ENCODE peak calls at places on chromosomes 13 and 19, in seven cellular contexts. V, W, J, G, R, K and E are unnamed samples.
A peak's percentile ranks its signal among the peaks of the same experiment; 100 is the strongest.

GRCh38 chr13:32955881-32956594 is 60.2 kb upstream of the KL start:
- DNase-seq in G (no peak), V (no peak), K (no peak), R (no peak), W (no peak), J (no peak), E (no peak)

GRCh38 chr13:40794414-40795368 is 5.3 kb downstream of the SLC25A15 start:
- DNase-seq in J (no peak), V (no peak), G (no peak), W (no peak), K (no peak), R (no peak), E (no peak)

GRCh38 chr13:24511019-24511823 is 1.4 kb downstream of the PARP4 start:
- DNase-seq in J (peak; percentile 30), W (peak; percentile 50), K (no peak), G (no peak), V (no peak), R (peak; percentile 36), E (peak; percentile 58)

GRCh38 chr13:80630685-80631121 is 289.8 kb upstream of the SPRY2 start:
- DNase-seq in R (no peak), W (no peak), J (no peak), K (no peak), G (no peak), V (no peak), E (no peak)

GRCh38 chr13:44386932-44387556 is 13.4 kb downstream of the SERP2 start:
- DNase-seq in G (peak; percentile 29), R (no peak), W (no peak), K (no peak), J (peak; percentile 60), V (no peak), E (no peak)

GRCh38 chr19:52444506-52444905 is 8.8 kb upstream of the ZNF578 start:
- DNase-seq in V (no peak), W (no peak), G (no peak), K (no peak), J (no peak), R (no peak), E (no peak)

GRCh38 chr13:45456196-45456972 is 8.4 kb upstream of the COG3 start:
- DNase-seq in G (no peak), V (no peak), R (no peak), K (no peak), W (no peak), J (no peak), E (no peak)

GRCh38 chr19:33317522-33317921 is 15.2 kb upstream of the CEBPA start:
- DNase-seq in W (no peak), G (no peak), V (no peak), R (no peak), J (no peak), K (no peak), E (no peak)

GRCh38 chr13:64274481-64275217 is 2859.0 kb upstream of the PCDH20 start:
- DNase-seq in K (no peak), J (peak; percentile 51), G (peak; percentile 23), R (no peak), V (no peak), W (no peak), E (no peak)

GRCh38 chr19:436413-436950 is 24.4 kb downstream of the SHC2 start:
- DNase-seq in J (no peak), G (no peak), K (no peak), R (no peak), W (no peak), V (no peak), E (no peak)

GRCh38 chr13:84651288-84651687 is 769.0 kb upstream of the SLITRK1 start:
- DNase-seq in G (no peak), J (no peak), R (no peak), V (no peak), W (no peak), K (no peak), E (no peak)

GRCh38 chr13:92573467-92574057 is 653.0 kb upstream of the GPC6 start:
- DNase-seq in G (peak; percentile 78), R (no peak), V (no peak), J (peak; percentile 32), W (no peak), K (no peak), E (peak; percentile 41)

GRCh38 chr19:36986131-36986530 is 70.0 kb downstream of the ZNF568 start:
- DNase-seq in G (no peak), J (no peak), V (no peak), R (no peak), W (no peak), K (no peak), E (no peak)

GRCh38 chr19:19539738-19540703 is 2.0 kb downstream of the CILP2 start:
- DNase-seq in G (no peak), V (peak; percentile 85), R (peak; percentile 74), J (peak; percentile 95), W (peak; percentile 74), K (peak; percentile 82), E (no peak)

GRCh38 chr13:60397693-60398437 is 845 bp downstream of the TDRD3 start:
- DNase-seq in R (peak; percentile 42), G (peak; percentile 75), K (peak; percentile 83), W (peak; percentile 78), V (peak; percentile 86), J (no peak), E (peak; percentile 84)

DNA sequence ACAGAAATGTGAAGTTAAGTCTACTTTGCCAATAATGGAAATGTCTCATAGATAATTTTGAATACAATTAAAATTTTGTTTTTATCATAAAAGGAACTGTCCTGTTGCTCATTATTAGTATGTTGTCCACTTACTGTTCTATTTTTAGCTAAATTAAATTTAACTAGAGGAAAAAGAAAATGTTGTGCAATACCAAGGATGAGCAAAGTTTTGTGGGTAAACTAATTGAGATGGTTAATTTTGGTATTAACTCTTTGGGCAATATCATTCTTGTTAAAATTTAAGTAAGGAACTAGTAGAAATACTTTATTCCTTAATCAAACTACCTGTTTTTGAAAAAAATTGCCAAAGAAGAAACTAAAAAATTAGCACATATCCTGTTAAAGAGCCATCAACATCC is 43.5 kb downstream of the SOX1 start:
- DNase-seq in R (no peak), V (no peak), J (no peak), K (no peak), G (no peak), W (no peak), E (no peak)
- H3K4me1 ChIP-seq in R (no peaks in the 10 kb centered on the region), V (no peaks in the 10 kb centered on the region), J (no peaks in the 10 kb centered on the region), K (no peaks in the 10 kb centered on the region), G (no peaks in the 10 kb centered on the region), W (no peaks in the 10 kb centered on the region), E (peaks cover 3% of the 10 kb centered on the region)

DNA sequence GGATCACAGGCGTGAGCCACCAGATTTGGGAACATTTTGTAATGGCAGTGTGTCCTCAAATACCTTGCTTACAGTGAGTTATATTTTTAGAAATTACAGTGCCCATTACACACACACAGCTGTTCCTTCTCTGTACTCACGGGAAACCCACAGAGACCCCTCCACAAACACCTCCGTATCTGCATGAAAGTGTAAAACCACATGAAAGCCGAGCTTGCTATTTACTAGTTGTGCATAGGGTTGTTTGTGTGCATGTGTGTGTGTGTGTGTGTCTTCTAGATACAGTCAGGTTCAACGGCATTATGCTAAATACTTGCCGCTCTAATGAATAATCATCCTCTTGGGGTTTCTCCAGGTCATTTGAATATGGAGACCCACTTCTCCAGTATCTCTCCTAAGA is 22.3 kb upstream of the LILRA2 start:
- DNase-seq in R (peak; percentile 16), G (no peak), K (no peak), J (no peak), V (no peak), W (no peak), E (no peak)
- H3K4me1 ChIP-seq in R (no peaks in the 10 kb centered on the region), G (no peaks in the 10 kb centered on the region), K (no peaks in the 10 kb centered on the region), J (peaks cover 5% of the 10 kb centered on the region), V (no peaks in the 10 kb centered on the region), W (no peaks in the 10 kb centered on the region), E (peaks cover 12% of the 10 kb centered on the region)

DNA sequence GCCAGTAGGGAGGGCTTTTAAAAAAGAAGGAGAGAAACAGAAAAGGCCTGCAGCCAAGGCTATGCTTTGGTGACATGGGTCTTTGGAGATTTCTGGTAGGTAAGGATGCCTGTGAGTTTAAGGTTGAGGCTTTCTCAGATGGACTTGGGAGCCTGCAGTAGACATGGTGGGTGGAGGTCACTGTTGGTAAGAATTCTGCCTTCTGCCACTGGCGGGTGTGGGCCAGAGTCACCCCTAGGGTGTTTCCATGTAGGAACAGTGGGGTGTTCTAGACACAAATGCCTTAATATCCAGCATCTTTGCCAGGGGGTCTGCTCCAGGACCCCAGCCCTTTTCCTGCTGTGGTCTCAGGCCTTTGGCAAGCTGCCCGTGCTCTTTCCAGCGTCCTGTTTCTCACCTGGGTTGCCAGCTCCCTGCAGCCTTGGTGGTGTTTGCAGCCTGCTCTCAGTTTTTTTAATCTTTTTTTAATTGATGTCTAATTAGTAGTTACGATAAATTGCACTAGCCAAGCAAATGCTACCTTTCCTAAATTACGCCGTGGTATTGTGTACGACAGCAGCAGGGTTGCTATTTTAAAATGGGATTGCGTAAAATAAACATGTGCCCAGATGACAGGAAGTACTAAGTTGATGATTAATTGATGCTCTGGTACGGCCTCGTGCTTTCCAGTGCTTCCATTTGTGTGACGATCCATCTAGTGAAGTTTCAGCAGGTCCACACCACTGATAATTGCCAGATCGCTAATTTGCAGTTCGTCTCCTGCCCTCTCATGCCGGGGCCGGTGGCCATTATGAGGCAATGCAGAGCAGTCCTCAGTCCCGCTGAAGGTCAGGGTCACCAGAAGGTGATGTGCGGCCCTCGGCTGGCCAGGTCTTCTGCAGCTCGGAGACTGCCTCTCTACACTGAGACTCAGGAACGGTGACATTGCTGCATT is 35.3 kb upstream of the NPAS1 start:
- DNase-seq in K (no peak), R (no peak), J (no peak), V (no peak), G (peak; percentile 81), W (peak; percentile 60), E (no peak)
- H3K4me1 ChIP-seq in K (peaks cover 36% of the 10 kb centered on the region), R (peaks cover 10% of the 10 kb centered on the region), J (peaks cover 10% of the 10 kb centered on the region), V (peaks cover 49% of the 10 kb centered on the region), G (peaks cover 31% of the 10 kb centered on the region), W (peaks cover 3% of the 10 kb centered on the region), E (no peaks in the 10 kb centered on the region)

GRCh38 chr13:113537205-113537604 is 46.7 kb upstream of the DCUN1D2 start:
- DNase-seq in G (no peak), W (no peak), V (no peak), K (peak; percentile 10), R (no peak), J (no peak), E (no peak)

GRCh38 chr13:113538689-113539058 is 45.9 kb upstream of the TFDP1 start:
- DNase-seq in W (no peak), J (no peak), R (no peak), K (peak; percentile 18), G (no peak), V (no peak), E (no peak)

GRCh38 chr13:113537909-113538688 is 46.5 kb upstream of the TFDP1 start:
- DNase-seq in J (no peak), W (no peak), G (no peak), K (peak; percentile 16), V (no peak), R (no peak), E (no peak)

GRCh38 chr13:113535381-113535781 is 44.9 kb upstream of the DCUN1D2 start:
- DNase-seq in G (no peak), K (peak; percentile 14), J (no peak), V (no peak), R (no peak), W (no peak), E (no peak)

DNA sequence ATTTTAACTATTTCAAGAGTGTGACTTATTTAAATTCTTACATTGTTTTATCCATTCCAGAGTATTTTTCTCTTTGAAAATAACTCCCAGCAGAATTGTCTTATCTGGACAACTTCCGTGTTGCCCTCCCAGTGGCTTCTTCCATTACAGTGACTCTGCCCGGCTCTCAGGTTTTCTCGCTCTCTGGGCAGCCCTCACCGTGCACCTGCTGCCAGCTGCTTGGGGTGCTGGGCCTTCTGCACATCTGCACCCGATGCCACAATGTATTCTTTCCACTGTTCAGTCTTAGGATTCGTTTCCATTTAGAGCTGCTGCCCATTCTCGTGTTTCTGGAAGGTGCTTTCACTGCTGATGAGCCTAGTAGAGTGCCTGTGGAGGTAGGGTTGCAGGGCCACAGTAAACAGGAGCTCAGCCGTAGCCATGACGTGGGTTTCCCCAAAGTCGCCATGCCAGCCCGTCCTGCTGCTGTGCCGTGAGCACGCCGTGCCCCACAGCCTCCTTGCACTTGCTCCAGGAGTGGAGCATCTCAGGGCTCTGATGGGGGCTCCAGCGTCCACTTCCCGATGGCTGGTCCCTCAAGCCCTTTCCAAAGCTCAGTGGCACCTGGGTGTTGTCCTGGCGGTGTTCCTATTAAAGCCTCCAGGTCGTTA is 46.1 kb upstream of the DCUN1D2 start:
- DNase-seq in W (no peak), J (no peak), G (no peak), R (no peak), V (no peak), K (peak; percentile 24), E (no peak)
- H3K4me1 ChIP-seq in W (no peaks in the 10 kb centered on the region), J (no peaks in the 10 kb centered on the region), G (peaks cover 19% of the 10 kb centered on the region), R (no peaks in the 10 kb centered on the region), V (no peaks in the 10 kb centered on the region), K (no peaks in the 10 kb centered on the region), E (no peaks in the 10 kb centered on the region)